ENCODE peak calls at places on chromosomes 5 and 9, in four cellular contexts. One of them, this sample, is unnamed.

GRCh38 chr9:99962685-99963261 is 56.3 kb downstream of the STX17 start:
- DNase-seq in ureter: no peak
- DNase-seq in NCI-H2081 treated with DMSO at 0.1 percent for 48 hours: no peak
- DNase-seq in ELF-1: no peak
- DNase-seq in this sample: no peak

GRCh38 chr9:136899196-136899595 is 12.9 kb downstream of the TRAF2 start:
- DNase-seq in ureter: no peak
- DNase-seq in NCI-H2081 treated with DMSO at 0.1 percent for 48 hours: no peak
- DNase-seq in ELF-1: no peak
- DNase-seq in this sample: no peak

GRCh38 chr5:172878585-172879433 is 44.8 kb downstream of the ERGIC1 start:
- DNase-seq in ureter: no peak
- DNase-seq in NCI-H2081 treated with DMSO at 0.1 percent for 48 hours: no peak
- DNase-seq in ELF-1: no peak
- DNase-seq in this sample: no peak

GRCh38 chr5:115342593-115343377 is 46.3 kb upstream of the CCDC112 start:
- DNase-seq in ureter: no peak
- DNase-seq in NCI-H2081 treated with DMSO at 0.1 percent for 48 hours: no peak
- DNase-seq in ELF-1: no peak
- DNase-seq in this sample: no peak

GRCh38 chr9:137312852-137313325 is 10.8 kb upstream of the NRARP start:
- DNase-seq in ureter: no peak
- DNase-seq in NCI-H2081 treated with DMSO at 0.1 percent for 48 hours: no peak
- DNase-seq in ELF-1: no peak
- DNase-seq in this sample: no peak

GRCh38 chr5:35182541-35183242 is 47.6 kb downstream of the PRLR start:
- DNase-seq in ureter: no peak
- DNase-seq in NCI-H2081 treated with DMSO at 0.1 percent for 48 hours: no peak
- DNase-seq in ELF-1: no peak
- DNase-seq in this sample: no peak

GRCh38 chr9:98075332-98075805 is 18.8 kb downstream of the NANS start:
- DNase-seq in ureter: no peak
- DNase-seq in NCI-H2081 treated with DMSO at 0.1 percent for 48 hours: no peak
- DNase-seq in ELF-1: peak
- DNase-seq in this sample: peak

GRCh38 chr9:132114102-132114707 is 34.5 kb upstream of the MED27 start:
- DNase-seq in ureter: peak
- DNase-seq in NCI-H2081 treated with DMSO at 0.1 percent for 48 hours: no peak
- DNase-seq in ELF-1: peak
- DNase-seq in this sample: peak

GRCh38 chr5:14503681-14504331 is 77.8 kb upstream of the OTULINL start:
- DNase-seq in ureter: no peak
- DNase-seq in NCI-H2081 treated with DMSO at 0.1 percent for 48 hours: no peak
- DNase-seq in ELF-1: no peak
- DNase-seq in this sample: no peak

GRCh38 chr5:74257645-74258328 is 382.7 kb downstream of the ENC1 start:
- DNase-seq in ureter: peak
- DNase-seq in NCI-H2081 treated with DMSO at 0.1 percent for 48 hours: no peak
- DNase-seq in ELF-1: peak
- DNase-seq in this sample: peak

GRCh38 chr5:10460252-10460906 is 18.7 kb downstream of the ROPN1L start:
- DNase-seq in ureter: no peak
- DNase-seq in NCI-H2081 treated with DMSO at 0.1 percent for 48 hours: no peak
- DNase-seq in ELF-1: no peak
- DNase-seq in this sample: peak

GRCh38 chr5:163705983-163706771 is 200.8 kb downstream of the MAT2B start:
- DNase-seq in ureter: no peak
- DNase-seq in NCI-H2081 treated with DMSO at 0.1 percent for 48 hours: no peak
- DNase-seq in ELF-1: no peak
- DNase-seq in this sample: peak

GRCh38 chr5:151022511-151023018 is 2.2 kb downstream of the GPX3 start:
- DNase-seq in ureter: no peak
- DNase-seq in NCI-H2081 treated with DMSO at 0.1 percent for 48 hours: no peak
- DNase-seq in ELF-1: no peak
- DNase-seq in this sample: peak

GRCh38 chr5:89942171-89942570 is 467.4 kb downstream of the CETN3 start:
- DNase-seq in ureter: no peak
- DNase-seq in NCI-H2081 treated with DMSO at 0.1 percent for 48 hours: no peak
- DNase-seq in ELF-1: no peak
- DNase-seq in this sample: no peak

GRCh38 chr9:14438232-14438966 is 124.5 kb upstream of the NFIB start:
- DNase-seq in ureter: no peak
- DNase-seq in NCI-H2081 treated with DMSO at 0.1 percent for 48 hours: no peak
- DNase-seq in ELF-1: no peak
- DNase-seq in this sample: no peak

GRCh38 chr5:80569961-80570786 is at the start of gene ANKRD34B:
- DNase-seq in ureter: no peak
- DNase-seq in NCI-H2081 treated with DMSO at 0.1 percent for 48 hours: no peak
- DNase-seq in ELF-1: peak
- DNase-seq in this sample: peak

GRCh38 chr9:529721-530120 is 311.8 kb upstream of the DMRT1 start:
- DNase-seq in ureter: no peak
- DNase-seq in NCI-H2081 treated with DMSO at 0.1 percent for 48 hours: no peak
- DNase-seq in ELF-1: no peak
- DNase-seq in this sample: no peak

GRCh38 chr9:114271556-114272510 is 51.1 kb upstream of the ORM1 start:
- DNase-seq in ureter: peak
- DNase-seq in NCI-H2081 treated with DMSO at 0.1 percent for 48 hours: no peak
- DNase-seq in ELF-1: peak
- DNase-seq in this sample: peak

GRCh38 chr9:16321461-16322119 is 548.9 kb downstream of the BNC2 start:
- DNase-seq in ureter: no peak
- DNase-seq in NCI-H2081 treated with DMSO at 0.1 percent for 48 hours: no peak
- DNase-seq in ELF-1: peak
- DNase-seq in this sample: peak

GRCh38 chr5:102589661-102590060 is 90.9 kb upstream of the SLCO6A1 start:
- DNase-seq in ureter: no peak
- DNase-seq in NCI-H2081 treated with DMSO at 0.1 percent for 48 hours: no peak
- DNase-seq in ELF-1: no peak
- DNase-seq in this sample: peak

GRCh38 chr9:91191443-91192378 is 170.0 kb downstream of the AUH start:
- DNase-seq in ureter: no peak
- DNase-seq in NCI-H2081 treated with DMSO at 0.1 percent for 48 hours: no peak
- DNase-seq in ELF-1: no peak
- DNase-seq in this sample: no peak

GRCh38 chr5:57834829-57835554 is 352.4 kb upstream of the ACTBL2 start:
- DNase-seq in ureter: no peak
- DNase-seq in NCI-H2081 treated with DMSO at 0.1 percent for 48 hours: no peak
- DNase-seq in ELF-1: peak
- DNase-seq in this sample: peak

GRCh38 chr5:112957970-112958773 is 18.4 kb upstream of the DCP2 start:
- DNase-seq in ureter: peak
- DNase-seq in NCI-H2081 treated with DMSO at 0.1 percent for 48 hours: no peak
- DNase-seq in ELF-1: no peak
- DNase-seq in this sample: peak

GRCh38 chr5:136202800-136203199 is 9.8 kb upstream of the SMIM32 start:
- DNase-seq in ureter: peak
- DNase-seq in NCI-H2081 treated with DMSO at 0.1 percent for 48 hours: no peak
- DNase-seq in ELF-1: peak
- DNase-seq in this sample: peak